ENCODE peak calls at places on chromosome 9, in nine cellular contexts. One of them, this sample, is unnamed.
A peak's percentile ranks its signal among the peaks of the same experiment; 100 is the strongest.

GRCh38 chr9:80797841-80798688 is 891.3 kb downstream of the TLE1 start:
- DNase-seq in fibroblast of pulmonary artery: no peak
- DNase-seq in GM23248: no peak
- DNase-seq in AG04449: no peak
- DNase-seq in aorta: no peak
- DNase-seq in cardiac fibroblast: peak; percentile 0
- DNase-seq in cardiac muscle cell: no peak
- DNase-seq in heart right ventricle: peak; percentile 14
- DNase-seq in fibroblast of lung: peak; percentile 54
- DNase-seq in this sample: peak; percentile 92

GRCh38 chr9:78325343-78325742 is 28.4 kb downstream of the PSAT1 start:
- DNase-seq in cardiac muscle cell: peak; percentile 80
- DNase-seq in fibroblast of lung: peak; percentile 55
- DNase-seq in cardiac fibroblast: peak; percentile 76
- DNase-seq in aorta: no peak
- DNase-seq in GM23248: peak; percentile 20
- DNase-seq in heart right ventricle: no peak
- DNase-seq in AG04449: no peak
- DNase-seq in fibroblast of pulmonary artery: peak; percentile 68
- DNase-seq in this sample: peak; percentile 53

GRCh38 chr9:4116708-4117460 is 183.0 kb downstream of the GLIS3 start:
- DNase-seq in cardiac muscle cell: no peak
- DNase-seq in fibroblast of lung: no peak
- DNase-seq in aorta: no peak
- DNase-seq in GM23248: peak; percentile 69
- DNase-seq in heart right ventricle: no peak
- DNase-seq in fibroblast of pulmonary artery: no peak
- DNase-seq in cardiac fibroblast: peak; percentile 77
- DNase-seq in AG04449: no peak
- DNase-seq in this sample: no peak

GRCh38 chr9:85741112-85741874 is 461 bp downstream of the AGTPBP1 start:
- DNase-seq in cardiac fibroblast: no peak
- DNase-seq in heart right ventricle: no peak
- DNase-seq in cardiac muscle cell: no peak
- DNase-seq in aorta: peak; percentile 64
- DNase-seq in AG04449: no peak
- DNase-seq in fibroblast of pulmonary artery: peak; percentile 30
- DNase-seq in GM23248: peak; percentile 54
- DNase-seq in fibroblast of lung: peak; percentile 23
- DNase-seq in this sample: no peak

GRCh38 chr9:81083062-81083461 is 606.3 kb downstream of the TLE1 start:
- DNase-seq in fibroblast of lung: peak; percentile 38
- DNase-seq in cardiac muscle cell: peak; percentile 37
- DNase-seq in aorta: no peak
- DNase-seq in cardiac fibroblast: peak; percentile 4
- DNase-seq in fibroblast of pulmonary artery: peak; percentile 36
- DNase-seq in GM23248: no peak
- DNase-seq in AG04449: no peak
- DNase-seq in heart right ventricle: no peak
- DNase-seq in this sample: no peak

GRCh38 chr9:136625101-136626065 is 37.3 kb upstream of the EGFL7 start:
- DNase-seq in GM23248: peak; percentile 51
- DNase-seq in fibroblast of lung: peak; percentile 47
- DNase-seq in cardiac fibroblast: peak; percentile 86
- DNase-seq in fibroblast of pulmonary artery: peak; percentile 88
- DNase-seq in aorta: peak; percentile 88
- DNase-seq in cardiac muscle cell: peak; percentile 79
- DNase-seq in heart right ventricle: peak; percentile 93
- DNase-seq in AG04449: no peak
- DNase-seq in this sample: no peak

GRCh38 chr9:22992781-22993180 is 546.2 kb downstream of the DMRTA1 start:
- DNase-seq in fibroblast of lung: peak; percentile 17
- DNase-seq in GM23248: peak; percentile 35
- DNase-seq in cardiac fibroblast: no peak
- DNase-seq in AG04449: no peak
- DNase-seq in fibroblast of pulmonary artery: no peak
- DNase-seq in aorta: no peak
- DNase-seq in cardiac muscle cell: no peak
- DNase-seq in heart right ventricle: no peak
- DNase-seq in this sample: no peak

GRCh38 chr9:127004946-127005769 is 90.6 kb downstream of the RALGPS1 start:
- DNase-seq in aorta: no peak
- DNase-seq in fibroblast of pulmonary artery: peak; percentile 51
- DNase-seq in AG04449: no peak
- DNase-seq in cardiac muscle cell: no peak
- DNase-seq in heart right ventricle: no peak
- DNase-seq in cardiac fibroblast: peak; percentile 56
- DNase-seq in GM23248: peak; percentile 57
- DNase-seq in fibroblast of lung: peak; percentile 73
- DNase-seq in this sample: peak; percentile 46

GRCh38 chr9:81550207-81550583 is 139.2 kb downstream of the TLE1 start:
- DNase-seq in aorta: no peak
- DNase-seq in GM23248: no peak
- DNase-seq in fibroblast of pulmonary artery: no peak
- DNase-seq in cardiac fibroblast: no peak
- DNase-seq in fibroblast of lung: no peak
- DNase-seq in AG04449: no peak
- DNase-seq in heart right ventricle: no peak
- DNase-seq in cardiac muscle cell: no peak
- DNase-seq in this sample: no peak

GRCh38 chr9:87498046-87498815 is 564 bp downstream of the DAPK1 start:
- DNase-seq in heart right ventricle: peak; percentile 42
- DNase-seq in cardiac muscle cell: peak; percentile 85
- DNase-seq in aorta: peak; percentile 61
- DNase-seq in AG04449: no peak
- DNase-seq in fibroblast of lung: peak; percentile 56
- DNase-seq in cardiac fibroblast: peak; percentile 58
- DNase-seq in GM23248: peak; percentile 34
- DNase-seq in fibroblast of pulmonary artery: peak; percentile 52
- DNase-seq in this sample: no peak

GRCh38 chr9:68978501-68978900 is 35.4 kb downstream of the PRKACG start:
- DNase-seq in cardiac fibroblast: no peak
- DNase-seq in heart right ventricle: no peak
- DNase-seq in cardiac muscle cell: no peak
- DNase-seq in GM23248: no peak
- DNase-seq in AG04449: no peak
- DNase-seq in fibroblast of pulmonary artery: no peak
- DNase-seq in fibroblast of lung: no peak
- DNase-seq in aorta: no peak
- DNase-seq in this sample: no peak

DNA sequence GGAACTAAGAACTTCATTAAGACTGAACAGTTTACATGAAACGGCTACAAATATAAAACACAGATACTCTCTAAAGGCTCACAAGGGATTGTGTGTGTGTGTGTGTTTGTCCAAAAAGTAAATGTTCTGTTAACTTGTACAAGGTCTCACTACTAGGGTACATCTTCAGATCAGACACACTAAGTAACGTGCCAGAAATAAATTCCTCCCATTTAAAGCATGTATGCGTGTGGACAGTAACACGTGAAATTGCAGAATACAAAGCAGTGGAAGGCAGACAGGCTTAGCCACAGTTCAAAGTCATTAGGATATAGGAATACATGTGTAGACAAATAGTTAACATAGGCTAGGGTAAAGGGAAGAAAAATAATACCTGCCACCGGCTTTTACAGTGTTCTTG is 1.8 kb downstream of the BNC2 start:
- DNase-seq in AG04449: no peak
- DNase-seq in fibroblast of lung: peak; percentile 23
- DNase-seq in cardiac fibroblast: peak; percentile 44
- DNase-seq in fibroblast of pulmonary artery: peak; percentile 49
- DNase-seq in GM23248: peak; percentile 9
- DNase-seq in aorta: no peak
- DNase-seq in heart right ventricle: no peak
- DNase-seq in cardiac muscle cell: no peak
- DNase-seq in this sample: no peak
- H3K4me3 ChIP-seq in AG04449: peak overlapping the region; percentile 85
- H3K4me3 ChIP-seq in fibroblast of lung: peak overlapping the region; percentile 83
- H3K4me3 ChIP-seq in cardiac fibroblast: peak overlapping the region; percentile 92
- H3K4me3 ChIP-seq in fibroblast of pulmonary artery: peak overlapping the region; percentile 85
- H3K4me3 ChIP-seq in GM23248: peak overlapping the region; percentile 95
- H3K4me3 ChIP-seq in aorta: no peak overlapping the region
- H3K4me3 ChIP-seq in heart right ventricle: peak overlapping the region; percentile 72
- H3K4me3 ChIP-seq in cardiac muscle cell: no peak overlapping the region
- H3K4me3 ChIP-seq in this sample: peak overlapping the region; percentile 81

DNA sequence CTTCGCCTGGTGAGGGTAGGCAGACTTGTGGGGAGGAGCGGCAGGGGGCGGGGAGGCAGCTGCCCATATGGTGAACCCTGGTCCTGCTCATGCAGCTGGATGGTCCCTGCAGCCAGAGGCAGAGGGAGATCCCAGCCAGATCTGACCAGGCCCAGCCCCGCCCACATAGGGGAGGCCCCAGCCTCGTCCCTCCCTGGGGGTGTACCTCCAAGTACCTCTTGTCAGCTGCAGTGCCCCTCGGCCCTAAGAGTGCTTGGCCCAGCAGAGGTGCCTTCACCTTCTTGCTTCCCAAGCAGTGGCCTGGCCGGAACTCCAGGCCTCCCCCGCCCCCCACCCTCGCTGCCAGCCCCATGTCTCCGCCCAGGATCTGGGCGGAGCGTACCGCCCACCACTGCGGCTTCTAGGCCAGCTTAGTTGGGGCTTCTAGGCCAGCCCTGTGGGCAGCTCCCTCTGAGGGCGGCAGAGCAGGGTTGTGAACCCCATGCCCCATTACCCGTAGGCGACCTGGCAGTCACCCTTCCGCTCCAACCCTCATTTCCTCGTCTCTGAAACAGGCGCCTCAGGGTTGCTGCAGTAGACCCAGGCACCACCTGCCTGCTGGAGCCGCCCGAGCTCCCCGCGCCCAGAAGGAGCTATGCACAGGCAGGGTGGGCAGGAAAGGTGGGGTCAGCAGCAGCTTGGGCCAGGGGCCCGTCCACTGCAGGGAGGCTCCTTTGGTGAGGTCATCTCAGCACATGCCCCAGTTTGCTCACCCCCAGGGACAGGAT is at the start of gene SARDH:
- DNase-seq in cardiac muscle cell: peak; percentile 86
- DNase-seq in AG04449: no peak
- DNase-seq in heart right ventricle: peak; percentile 62
- DNase-seq in GM23248: peak; percentile 50
- DNase-seq in cardiac fibroblast: peak; percentile 64
- DNase-seq in fibroblast of lung: peak; percentile 39
- DNase-seq in fibroblast of pulmonary artery: peak; percentile 46
- DNase-seq in aorta: peak; percentile 68
- DNase-seq in this sample: no peak
- H3K4me3 ChIP-seq in cardiac muscle cell: no peak within 1 kb of the TSS
- H3K4me3 ChIP-seq in AG04449: peak within 1 kb of the TSS; percentile 50
- H3K4me3 ChIP-seq in heart right ventricle: peak within 1 kb of the TSS; percentile 49
- H3K4me3 ChIP-seq in GM23248: peak within 1 kb of the TSS; percentile 55
- H3K4me3 ChIP-seq in cardiac fibroblast: peak within 1 kb of the TSS; percentile 33
- H3K4me3 ChIP-seq in fibroblast of lung: no peak within 1 kb of the TSS
- H3K4me3 ChIP-seq in fibroblast of pulmonary artery: peak within 1 kb of the TSS; percentile 50
- H3K4me3 ChIP-seq in aorta: no peak within 1 kb of the TSS
- H3K4me3 ChIP-seq in this sample: peak within 1 kb of the TSS; percentile 14

DNA sequence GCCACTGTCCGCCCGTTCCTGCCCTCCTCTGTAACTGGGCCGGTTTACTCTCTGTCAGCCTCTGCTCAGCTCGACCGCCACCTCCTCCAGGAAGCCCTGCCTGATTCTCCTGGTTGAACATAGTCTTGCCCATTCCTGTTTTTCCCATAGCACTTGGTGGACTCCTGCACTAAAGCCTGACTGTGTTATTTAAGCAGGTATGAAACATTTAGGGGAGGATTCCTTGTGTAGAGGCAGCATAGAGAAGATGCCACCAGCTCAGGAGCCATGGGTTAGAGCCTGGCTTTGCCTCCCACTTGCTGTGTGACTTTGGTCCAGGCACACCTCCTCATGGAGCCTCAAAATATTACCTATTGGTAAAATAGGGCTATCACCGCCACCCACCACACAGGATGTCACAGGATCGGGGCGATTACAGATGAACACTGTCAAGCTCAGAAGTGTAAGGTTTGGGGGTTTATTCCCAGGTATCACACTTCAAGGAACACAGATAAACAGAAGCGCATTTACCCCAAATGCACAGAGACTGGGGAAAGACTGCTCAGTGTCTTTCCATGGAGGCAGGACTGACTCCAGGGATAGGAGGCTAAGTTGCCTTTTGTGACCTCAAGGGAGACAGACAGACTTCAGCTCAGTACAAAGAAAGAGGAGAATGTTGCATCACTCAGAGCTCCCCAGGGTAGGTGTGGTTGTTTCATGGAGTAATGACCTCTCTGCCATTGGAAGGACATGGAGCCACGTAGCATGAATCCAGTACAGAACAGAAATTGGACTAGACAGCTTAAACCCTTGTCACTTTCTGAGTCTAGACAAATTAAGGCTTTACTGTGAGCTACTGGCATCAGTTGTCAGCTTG is 6.7 kb downstream of the TRAF1 start:
- DNase-seq in aorta: no peak
- DNase-seq in fibroblast of pulmonary artery: no peak
- DNase-seq in AG04449: no peak
- DNase-seq in fibroblast of lung: no peak
- DNase-seq in cardiac fibroblast: no peak
- DNase-seq in heart right ventricle: no peak
- DNase-seq in cardiac muscle cell: no peak
- DNase-seq in GM23248: no peak
- DNase-seq in this sample: no peak
- H3K4me3 ChIP-seq in aorta: no peak overlapping the region
- H3K4me3 ChIP-seq in fibroblast of pulmonary artery: no peak overlapping the region
- H3K4me3 ChIP-seq in AG04449: no peak overlapping the region
- H3K4me3 ChIP-seq in fibroblast of lung: no peak overlapping the region
- H3K4me3 ChIP-seq in cardiac fibroblast: no peak overlapping the region
- H3K4me3 ChIP-seq in heart right ventricle: no peak overlapping the region
- H3K4me3 ChIP-seq in cardiac muscle cell: no peak overlapping the region
- H3K4me3 ChIP-seq in GM23248: no peak overlapping the region
- H3K4me3 ChIP-seq in this sample: no peak overlapping the region

GRCh38 chr9:133963166-133963565 is 29.0 kb downstream of the VAV2 start:
- DNase-seq in heart right ventricle: peak; percentile 5
- DNase-seq in AG04449: no peak
- DNase-seq in fibroblast of lung: no peak
- DNase-seq in cardiac muscle cell: no peak
- DNase-seq in cardiac fibroblast: no peak
- DNase-seq in fibroblast of pulmonary artery: no peak
- DNase-seq in aorta: peak; percentile 31
- DNase-seq in GM23248: no peak
- DNase-seq in this sample: no peak

GRCh38 chr9:133964463-133964862 is 27.7 kb downstream of the VAV2 start:
- DNase-seq in heart right ventricle: no peak
- DNase-seq in cardiac muscle cell: no peak
- DNase-seq in AG04449: no peak
- DNase-seq in fibroblast of pulmonary artery: no peak
- DNase-seq in fibroblast of lung: no peak
- DNase-seq in aorta: no peak
- DNase-seq in cardiac fibroblast: no peak
- DNase-seq in GM23248: no peak
- DNase-seq in this sample: no peak

GRCh38 chr9:133961226-133962165 is 30.6 kb downstream of the VAV2 start:
- DNase-seq in cardiac fibroblast: no peak
- DNase-seq in fibroblast of lung: no peak
- DNase-seq in aorta: peak; percentile 27
- DNase-seq in fibroblast of pulmonary artery: no peak
- DNase-seq in heart right ventricle: no peak
- DNase-seq in GM23248: no peak
- DNase-seq in AG04449: no peak
- DNase-seq in cardiac muscle cell: no peak
- DNase-seq in this sample: no peak

GRCh38 chr9:133960568-133961129 is 31.5 kb downstream of the VAV2 start:
- DNase-seq in fibroblast of lung: no peak
- DNase-seq in cardiac fibroblast: peak; percentile 56
- DNase-seq in GM23248: peak; percentile 46
- DNase-seq in cardiac muscle cell: no peak
- DNase-seq in fibroblast of pulmonary artery: peak; percentile 46
- DNase-seq in aorta: peak; percentile 56
- DNase-seq in AG04449: no peak
- DNase-seq in heart right ventricle: no peak
- DNase-seq in this sample: no peak

GRCh38 chr9:133962341-133962740 is 29.8 kb downstream of the VAV2 start:
- DNase-seq in GM23248: no peak
- DNase-seq in cardiac muscle cell: no peak
- DNase-seq in aorta: peak; percentile 29
- DNase-seq in fibroblast of pulmonary artery: no peak
- DNase-seq in heart right ventricle: peak; percentile 6
- DNase-seq in fibroblast of lung: no peak
- DNase-seq in AG04449: no peak
- DNase-seq in cardiac fibroblast: no peak
- DNase-seq in this sample: no peak
- H3K4me3 ChIP-seq in GM23248: no peak overlapping the region
- H3K4me3 ChIP-seq in cardiac muscle cell: no peak overlapping the region
- H3K4me3 ChIP-seq in aorta: no peak overlapping the region
- H3K4me3 ChIP-seq in fibroblast of pulmonary artery: no peak overlapping the region
- H3K4me3 ChIP-seq in heart right ventricle: no peak overlapping the region
- H3K4me3 ChIP-seq in fibroblast of lung: no peak overlapping the region
- H3K4me3 ChIP-seq in AG04449: no peak overlapping the region
- H3K4me3 ChIP-seq in cardiac fibroblast: no peak overlapping the region
- H3K4me3 ChIP-seq in this sample: no peak overlapping the region